ENCODE peak calls at places on chromosomes 5 and 9, in eight cellular contexts. P, G, I, J, A, H, Z and O are unnamed samples.

GRCh38 chr5:109880907-109881685 is 191.4 kb downstream of the MAN2A1 start:
- DNase-seq in P (no peak), G (no peak), I (no peak), J (no peak), A (no peak), H (no peak), Z (no peak), O (no peak)

GRCh38 chr9:129849901-129850300 is 14.6 kb downstream of the USP20 start:
- DNase-seq in P (no peak), G (no peak), I (no peak), J (no peak), A (no peak), H (no peak), Z (no peak), O (no peak)

GRCh38 chr9:89969156-89969566 is 364.3 kb downstream of the GADD45G start:
- DNase-seq in P (peak; percentile 22), G (no peak), I (no peak), J (no peak), A (no peak), H (no peak), Z (no peak), O (no peak)

GRCh38 chr9:84169240-84169639 is 171.3 kb downstream of the SLC28A3 start:
- DNase-seq in P (no peak), G (peak; percentile 51), I (no peak), J (no peak), A (no peak), H (no peak), Z (no peak), O (no peak)

GRCh38 chr5:856531-857425 is 6.0 kb upstream of the ZDHHC11 start:
- DNase-seq in P (no peak), G (peak; percentile 21), I (no peak), J (peak; percentile 44), A (peak; percentile 14), H (no peak), Z (no peak), O (no peak)

GRCh38 chr9:20782289-20782688 is 98.2 kb downstream of the FOCAD start:
- DNase-seq in P (no peak), G (no peak), I (no peak), J (no peak), A (no peak), H (no peak), Z (no peak), O (no peak)

GRCh38 chr5:76363385-76364261 is 39.5 kb upstream of the IQGAP2 start:
- DNase-seq in P (no peak), G (no peak), I (peak; percentile 96), J (no peak), A (no peak), H (no peak), Z (no peak), O (no peak)

GRCh38 chr9:127904518-127904887 is 5.1 kb upstream of the ST6GALNAC6 start:
- DNase-seq in P (no peak), G (no peak), I (no peak), J (peak; percentile 54), A (peak; percentile 52), H (no peak), Z (no peak), O (no peak)

GRCh38 chr5:78103226-78103722 is 191.2 kb downstream of the AP3B1 start:
- DNase-seq in P (no peak), G (no peak), I (no peak), J (no peak), A (no peak), H (no peak), Z (no peak), O (peak; percentile 35)

GRCh38 chr9:133954862-133955529 is 37.1 kb downstream of the VAV2 start:
- DNase-seq in P (peak; percentile 18), G (no peak), I (no peak), J (peak; percentile 32), A (peak; percentile 24), H (no peak), Z (no peak), O (no peak)

GRCh38 chr5:144017631-144018030 is 152.8 kb downstream of the YIPF5 start:
- DNase-seq in P (no peak), G (no peak), I (no peak), J (no peak), A (no peak), H (no peak), Z (no peak), O (no peak)

GRCh38 chr5:4879693-4880303 is 260.3 kb upstream of the ADAMTS16 start:
- DNase-seq in P (peak; percentile 36), G (peak; percentile 46), I (peak; percentile 73), J (no peak), A (peak; percentile 72), H (no peak), Z (peak; percentile 44), O (peak; percentile 89)